ENCODE peak calls at places on chromosome 13, in six cellular contexts. D is CD8-positive, alpha-beta T cell; I is kidney; L is thyroid gland; B is A549; W is tibial artery. J is an unnamed sample.

GRCh38 chr13:94419304-94419943 is 60.1 kb downstream of the DCT start:
- DNase-seq in D (no peak), I (no peak), L (no peak), B (no peak), W (no peak), J (no peak)

GRCh38 chr13:113812140-113813036 is 51.5 kb downstream of the GAS6 start:
- DNase-seq in D (no peak), I (no peak), L (no peak), B (no peak), W (no peak), J (peak; percentile 63)

GRCh38 chr13:83666126-83666525 is 216.1 kb downstream of the SLITRK1 start:
- DNase-seq in D (no peak), I (no peak), L (no peak), B (no peak), W (no peak), J (no peak)

GRCh38 chr13:52968074-52968700 is 60.4 kb upstream of the OLFM4 start:
- DNase-seq in D (peak; percentile 55), I (peak; percentile 78), L (peak; percentile 89), B (peak; percentile 66), W (peak; percentile 71), J (peak; percentile 53)

GRCh38 chr13:59771272-59771671 is 392.5 kb downstream of the DIAPH3 start:
- DNase-seq in D (no peak), I (no peak), L (no peak), B (no peak), W (no peak), J (no peak)

GRCh38 chr13:79128158-79128557 is 277.9 kb downstream of the RBM26 start:
- DNase-seq in D (no peak), I (no peak), L (no peak), B (peak; percentile 9), W (no peak), J (no peak)

GRCh38 chr13:59755647-59756290 is 408.0 kb downstream of the DIAPH3 start:
- DNase-seq in D (no peak), I (no peak), L (no peak), B (no peak), W (no peak), J (no peak)

GRCh38 chr13:100694722-100695644 is 20.4 kb upstream of the TMTC4 start:
- DNase-seq in D (no peak), I (peak; percentile 46), L (peak; percentile 32), B (peak; percentile 33), W (no peak), J (no peak)

GRCh38 chr13:110329258-110329657 is 22.2 kb downstream of the COL4A2 start:
- DNase-seq in D (no peak), I (no peak), L (no peak), B (no peak), W (no peak), J (no peak)
- H3K4me1 ChIP-seq in D (no peaks in the 10 kb centered on the region), I (peaks cover 14% of the 10 kb centered on the region), L (peaks cover 67% of the 10 kb centered on the region), B (peaks cover 34% of the 10 kb centered on the region), W (peaks cover 100% of the 10 kb centered on the region), J (peaks cover 95% of the 10 kb centered on the region)

DNA sequence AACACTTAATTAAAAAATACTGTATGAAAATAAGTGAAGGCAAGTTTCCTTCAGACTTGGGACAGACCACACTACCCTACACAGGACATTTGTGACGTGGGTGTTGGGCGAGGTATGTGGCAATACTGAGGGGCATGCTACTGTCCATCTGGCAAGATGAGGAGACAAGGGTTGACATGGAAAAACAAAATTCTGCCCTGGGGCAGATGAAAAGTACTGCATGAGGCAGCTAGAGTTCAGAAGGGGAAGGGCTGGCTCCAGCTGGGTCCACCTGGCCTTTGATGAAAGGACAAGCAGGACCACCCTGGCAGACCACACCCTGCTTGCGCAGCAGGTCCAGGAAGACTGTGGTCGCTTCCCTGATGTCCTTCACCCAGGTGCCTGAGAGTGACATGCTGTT is 43.2 kb downstream of the LATS2 start:
- DNase-seq in D (no peak), I (no peak), L (no peak), B (no peak), W (peak; percentile 16), J (no peak)
- H3K4me1 ChIP-seq in D (peaks cover 3% of the 10 kb centered on the region), I (peaks cover 43% of the 10 kb centered on the region), L (peaks cover 70% of the 10 kb centered on the region), B (peaks cover 57% of the 10 kb centered on the region), W (peaks cover 86% of the 10 kb centered on the region), J (peaks cover 49% of the 10 kb centered on the region)

GRCh38 chr13:48401480-48401879 is 11.4 kb downstream of the LPAR6 start:
- DNase-seq in D (no peak), I (no peak), L (no peak), B (no peak), W (no peak), J (no peak)

GRCh38 chr13:48400090-48400694 is 12.7 kb downstream of the LPAR6 start:
- DNase-seq in D (no peak), I (no peak), L (no peak), B (no peak), W (no peak), J (no peak)

GRCh38 chr13:48400820-48401219 is 12.1 kb downstream of the LPAR6 start:
- DNase-seq in D (no peak), I (no peak), L (no peak), B (peak; percentile 47), W (no peak), J (peak; percentile 52)

GRCh38 chr13:48397744-48398143 is 15.2 kb downstream of the LPAR6 start:
- DNase-seq in D (no peak), I (no peak), L (no peak), B (no peak), W (no peak), J (no peak)

DNA sequence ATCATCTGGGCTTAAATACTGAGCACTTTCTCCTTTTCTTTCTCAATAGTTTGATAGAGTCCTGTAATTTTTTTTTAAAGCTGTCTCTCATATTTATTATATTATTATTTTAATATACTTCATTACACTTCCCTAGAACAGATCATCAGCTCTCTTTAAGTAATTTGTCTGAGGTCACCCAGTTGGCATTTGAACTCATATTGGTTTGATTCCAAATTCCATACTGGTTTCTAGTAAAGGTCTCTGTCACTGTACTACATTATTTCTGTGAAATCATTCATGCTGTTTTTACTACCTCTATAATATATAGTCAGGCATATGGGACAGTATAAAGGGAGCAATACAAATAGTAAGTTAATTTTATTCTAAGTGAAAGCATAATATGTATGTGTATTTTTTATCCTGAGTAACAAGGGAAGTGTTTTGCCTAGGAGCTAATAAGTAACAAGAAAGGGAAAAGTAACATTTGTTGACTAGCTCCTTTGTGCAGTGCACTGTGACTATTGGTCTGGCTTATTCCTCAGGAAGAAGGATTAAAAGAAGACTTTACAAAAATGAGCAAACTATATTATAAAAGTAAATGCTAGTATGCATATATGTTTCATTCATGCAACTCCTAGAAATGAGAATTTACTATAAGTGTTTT is 14.3 kb downstream of the LPAR6 start:
- DNase-seq in D (no peak), I (no peak), L (no peak), B (no peak), W (no peak), J (no peak)
- H3K4me1 ChIP-seq in D (peaks cover 28% of the 10 kb centered on the region), I (peaks cover 23% of the 10 kb centered on the region), L (peaks cover 58% of the 10 kb centered on the region), B (peaks cover 39% of the 10 kb centered on the region), W (peaks cover 55% of the 10 kb centered on the region), J (peaks cover 24% of the 10 kb centered on the region)

DNA sequence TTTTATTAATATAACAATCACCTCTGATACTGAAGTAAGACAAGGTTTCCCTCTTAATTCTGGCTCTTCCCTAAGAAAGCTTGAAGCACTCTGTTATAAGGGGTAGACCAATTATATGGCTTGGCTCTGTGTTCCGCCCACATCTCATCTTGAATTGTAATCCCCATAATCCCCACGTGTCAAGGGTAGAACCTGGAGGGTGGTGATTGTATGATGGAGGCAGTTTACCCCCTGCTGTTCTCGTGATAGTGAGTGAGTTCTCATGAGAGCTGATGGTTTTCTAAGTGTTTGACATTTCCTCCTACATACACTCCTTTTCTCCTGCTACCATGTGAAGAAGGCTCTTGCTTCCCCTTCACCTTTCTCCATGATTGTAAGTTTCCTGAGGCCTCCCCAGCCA is 363.8 kb upstream of the PCDH20 start:
- DNase-seq in D (no peak), I (no peak), L (no peak), B (no peak), W (no peak), J (no peak)
- H3K4me1 ChIP-seq in D (no peaks in the 10 kb centered on the region), I (no peaks in the 10 kb centered on the region), L (no peaks in the 10 kb centered on the region), B (no peaks in the 10 kb centered on the region), W (no peaks in the 10 kb centered on the region), J (no peaks in the 10 kb centered on the region)

GRCh38 chr13:112776971-112777370 is 87.1 kb downstream of the ATP11A start:
- DNase-seq in D (no peak), I (no peak), L (no peak), B (no peak), W (no peak), J (peak; percentile 8)
- H3K4me1 ChIP-seq in D (no peaks in the 10 kb centered on the region), I (peaks cover under 1% of the 10 kb centered on the region), L (peaks cover 5% of the 10 kb centered on the region), B (no peaks in the 10 kb centered on the region), W (no peaks in the 10 kb centered on the region), J (peaks cover 6% of the 10 kb centered on the region)

GRCh38 chr13:99661791-99662190 is 160.5 kb downstream of the TM9SF2 start:
- DNase-seq in D (no peak), I (no peak), L (no peak), B (no peak), W (no peak), J (peak; percentile 47)

GRCh38 chr13:99657848-99658265 is 156.6 kb downstream of the TM9SF2 start:
- DNase-seq in D (peak; percentile 31), I (no peak), L (peak; percentile 43), B (peak; percentile 48), W (peak; percentile 37), J (no peak)

GRCh38 chr13:99658266-99658991 is 157.2 kb downstream of the TM9SF2 start:
- DNase-seq in D (peak; percentile 48), I (peak; percentile 85), L (peak; percentile 52), B (peak; percentile 64), W (peak; percentile 60), J (no peak)

GRCh38 chr13:99659234-99659633 is 158.0 kb downstream of the TM9SF2 start:
- DNase-seq in D (no peak), I (no peak), L (no peak), B (no peak), W (no peak), J (peak; percentile 22)

DNA sequence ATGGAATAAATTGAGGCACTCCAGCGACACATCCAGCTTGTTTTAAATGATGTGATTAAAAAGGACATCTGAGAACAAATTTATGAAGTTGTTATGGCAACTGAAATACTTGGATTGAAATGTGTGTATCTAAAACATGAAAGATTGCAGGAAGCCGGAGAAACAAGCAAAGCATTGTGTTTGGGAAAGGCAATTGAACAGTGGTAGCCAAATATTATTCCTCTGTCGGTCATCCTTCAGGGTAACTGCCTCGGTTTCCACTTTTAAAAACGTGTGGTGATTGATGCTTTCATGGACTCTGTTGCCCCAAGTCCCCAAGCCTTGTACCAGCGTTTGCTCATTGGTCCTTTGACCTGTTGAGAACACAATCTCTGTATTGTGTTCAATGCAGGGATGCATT is 158.8 kb downstream of the TM9SF2 start:
- DNase-seq in D (no peak), I (no peak), L (no peak), B (no peak), W (no peak), J (peak; percentile 43)
- H3K4me1 ChIP-seq in D (peaks cover 43% of the 10 kb centered on the region), I (no peaks in the 10 kb centered on the region), L (peaks cover 3% of the 10 kb centered on the region), B (peaks cover 29% of the 10 kb centered on the region), W (peaks cover 20% of the 10 kb centered on the region), J (no peaks in the 10 kb centered on the region)

GRCh38 chr13:41013834-41014233 is 5.3 kb downstream of the ELF1 start:
- DNase-seq in D (no peak), I (no peak), L (no peak), B (no peak), W (no peak), J (no peak)
- H3K4me1 ChIP-seq in D (peaks cover 51% of the 10 kb centered on the region), I (no peaks in the 10 kb centered on the region), L (peaks cover 44% of the 10 kb centered on the region), B (peaks cover 26% of the 10 kb centered on the region), W (peaks cover 10% of the 10 kb centered on the region), J (peaks cover 4% of the 10 kb centered on the region)